ENCODE peak calls at places on chromosomes 1 and 21, in four cellular contexts. One of them, this sample, is unnamed.

GRCh38 chr1:3904843-3905185 is 4.7 kb upstream of the C1orf174 start:
- DNase-seq in GM12878: no peak
- DNase-seq in HL-60: no peak
- DNase-seq in K562: no peak
- DNase-seq in this sample: no peak

GRCh38 chr1:35499652-35500176 is 57.5 kb downstream of the KIAA0319L start:
- DNase-seq in GM12878: no peak
- DNase-seq in HL-60: no peak
- DNase-seq in K562: peak
- DNase-seq in this sample: no peak

GRCh38 chr1:117897551-117897950 is 31.9 kb downstream of the GDAP2 start:
- DNase-seq in HL-60: no peak
- DNase-seq in GM12878: no peak
- DNase-seq in K562: no peak
- DNase-seq in this sample: no peak

GRCh38 chr1:213934642-213935041 is 53.1 kb upstream of the PROX1 start:
- DNase-seq in K562: no peak
- DNase-seq in GM12878: no peak
- DNase-seq in HL-60: no peak
- DNase-seq in this sample: no peak

GRCh38 chr1:243595527-243596206 is 254.4 kb downstream of the AKT3 start:
- DNase-seq in K562: no peak
- DNase-seq in HL-60: no peak
- DNase-seq in GM12878: no peak
- DNase-seq in this sample: no peak

GRCh38 chr1:234768569-234769283 is 158.7 kb upstream of the IRF2BP2 start:
- DNase-seq in GM12878: no peak
- DNase-seq in HL-60: no peak
- DNase-seq in K562: no peak
- DNase-seq in this sample: no peak

GRCh38 chr1:64539808-64540207 is 69.9 kb downstream of the CACHD1 start:
- DNase-seq in HL-60: no peak
- DNase-seq in K562: no peak
- DNase-seq in GM12878: no peak
- DNase-seq in this sample: no peak

GRCh38 chr21:26652891-26653290 is 79.8 kb upstream of the CYYR1 start:
- DNase-seq in K562: no peak
- DNase-seq in GM12878: no peak
- DNase-seq in HL-60: no peak
- DNase-seq in this sample: no peak

GRCh38 chr1:154534263-154534844 is 24.1 kb downstream of the UBE2Q1 start:
- DNase-seq in HL-60: no peak
- DNase-seq in GM12878: no peak
- DNase-seq in K562: peak
- DNase-seq in this sample: no peak

GRCh38 chr1:16249838-16250241 is 12.9 kb upstream of the CPLANE2 start:
- DNase-seq in GM12878: no peak
- DNase-seq in HL-60: no peak
- DNase-seq in K562: no peak
- DNase-seq in this sample: no peak

GRCh38 chr1:215502081-215502480 is 65.0 kb upstream of the KCTD3 start:
- DNase-seq in K562: no peak
- DNase-seq in HL-60: no peak
- DNase-seq in GM12878: no peak
- DNase-seq in this sample: no peak

GRCh38 chr1:229819091-229819490 is 193.0 kb downstream of the URB2 start:
- DNase-seq in HL-60: no peak
- DNase-seq in GM12878: no peak
- DNase-seq in K562: no peak
- DNase-seq in this sample: no peak
- TF ChIP-seq SPI1 in HL-60: no peak
- TF ChIP-seq SPI1 in GM12878: no peak
- TF ChIP-seq SPI1 in K562: no peak
- TF ChIP-seq SPI1 in this sample: no peak

DNA sequence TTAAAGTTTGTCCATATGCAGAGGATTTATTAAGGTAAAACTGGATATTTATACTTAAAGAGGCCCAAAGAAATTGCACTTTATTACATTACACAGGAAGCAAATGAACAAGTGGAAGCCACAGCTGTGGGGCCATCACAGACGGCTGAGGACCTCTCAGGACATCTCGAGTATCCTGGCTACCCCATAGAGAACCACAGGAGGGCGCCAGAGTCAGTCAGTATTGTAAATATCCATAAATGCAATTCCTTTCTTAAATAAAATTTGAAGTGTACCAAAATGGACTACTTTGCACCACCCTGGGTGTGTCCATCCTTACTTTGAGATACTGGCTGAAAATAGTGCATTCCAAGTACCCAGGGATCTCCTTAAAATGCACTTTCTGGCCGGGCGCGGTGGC is 257.2 kb downstream of the MRPL39 start:
- DNase-seq in GM12878: no peak
- DNase-seq in HL-60: no peak
- DNase-seq in K562: peak
- DNase-seq in this sample: no peak
- TF ChIP-seq SPI1 in GM12878: no peak
- TF ChIP-seq SPI1 in HL-60: no peak
- TF ChIP-seq SPI1 in K562: no peak
- TF ChIP-seq SPI1 in this sample: no peak

GRCh38 chr1:67211589-67212563 is 45.6 kb downstream of the IL23R start:
- DNase-seq in GM12878: no peak
- DNase-seq in K562: no peak
- DNase-seq in HL-60: no peak
- DNase-seq in this sample: no peak
- TF ChIP-seq SPI1 in GM12878: no peak
- TF ChIP-seq SPI1 in K562: no peak
- TF ChIP-seq SPI1 in HL-60: no peak
- TF ChIP-seq SPI1 in this sample: no peak

DNA sequence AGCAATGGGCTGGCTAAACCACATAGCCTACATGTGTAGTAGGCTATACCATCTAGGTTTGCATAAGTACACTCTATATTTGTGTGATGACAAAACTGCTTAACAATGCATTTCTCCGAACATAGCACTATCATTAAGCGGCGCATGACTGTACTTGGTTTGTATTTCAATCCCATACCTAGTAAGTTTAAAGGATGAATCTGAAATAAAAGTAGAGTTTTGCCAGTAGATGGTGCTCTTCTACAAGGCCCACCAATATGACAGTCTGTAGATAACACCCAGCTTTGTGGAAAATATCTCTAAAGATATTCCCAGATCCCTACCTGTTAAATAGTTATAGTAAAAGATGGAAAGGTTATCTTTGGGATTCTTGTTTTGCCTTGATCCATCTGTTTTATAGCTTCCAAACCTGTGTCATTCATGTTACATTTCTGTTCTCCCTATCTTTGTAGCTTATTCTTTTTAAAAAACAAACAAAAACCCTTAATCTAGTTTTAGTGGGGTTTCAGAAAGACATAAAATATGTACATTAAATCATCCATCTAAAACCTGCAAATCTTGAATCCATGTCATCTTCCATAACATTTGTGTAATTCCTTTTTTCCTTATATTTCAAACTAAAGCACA is 33.9 kb upstream of the ASPM start:
- DNase-seq in HL-60: no peak
- DNase-seq in GM12878: no peak
- DNase-seq in K562: peak
- DNase-seq in this sample: no peak
- TF ChIP-seq SPI1 in HL-60: no peak
- TF ChIP-seq SPI1 in GM12878: no peak
- TF ChIP-seq SPI1 in K562: no peak
- TF ChIP-seq SPI1 in this sample: no peak

DNA sequence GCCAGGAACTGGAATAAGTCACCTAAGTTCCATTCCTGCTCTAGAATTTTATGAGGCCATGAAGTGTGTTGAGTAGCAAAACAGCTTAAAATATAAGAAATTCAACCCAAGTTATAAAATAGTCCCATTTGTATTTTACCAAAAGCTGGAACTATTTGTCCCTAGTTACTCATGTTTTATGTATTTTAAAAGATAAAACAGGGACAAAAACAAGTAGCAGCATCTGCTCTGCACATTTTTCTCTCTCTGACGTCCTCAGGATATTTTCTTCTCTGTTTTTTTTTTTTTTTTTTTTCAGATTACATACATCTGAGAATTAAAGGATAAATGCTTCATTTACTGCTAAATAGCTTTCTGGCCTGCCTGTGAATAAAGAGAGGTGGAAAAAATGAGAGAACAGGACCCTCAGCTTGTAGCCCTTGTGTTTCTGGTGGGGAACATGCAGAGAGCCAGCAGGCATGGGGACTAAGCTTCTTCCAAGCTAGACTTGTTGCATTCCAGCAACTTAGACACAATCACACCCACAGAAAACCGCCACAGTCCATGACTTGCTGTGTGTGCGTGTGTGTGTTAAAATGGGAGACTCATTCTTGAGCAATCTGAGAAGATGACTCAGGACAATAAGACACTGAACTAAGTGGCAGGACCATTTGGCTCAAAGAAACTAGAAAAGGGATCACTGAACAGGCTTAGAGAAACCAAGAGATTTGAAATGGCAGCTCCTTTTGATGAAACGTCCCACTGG is 77.8 kb downstream of the HLX start:
- DNase-seq in GM12878: no peak
- DNase-seq in HL-60: peak
- DNase-seq in K562: no peak
- DNase-seq in this sample: no peak
- TF ChIP-seq SPI1 in GM12878: no peak
- TF ChIP-seq SPI1 in HL-60: no peak
- TF ChIP-seq SPI1 in K562: no peak
- TF ChIP-seq SPI1 in this sample: no peak

GRCh38 chr1:26328597-26328996 is 10.8 kb downstream of the CD52 start:
- DNase-seq in HL-60: no peak
- DNase-seq in GM12878: no peak
- DNase-seq in K562: no peak
- DNase-seq in this sample: no peak
- TF ChIP-seq SPI1 in HL-60: no peak
- TF ChIP-seq SPI1 in GM12878: no peak
- TF ChIP-seq SPI1 in K562: no peak
- TF ChIP-seq SPI1 in this sample: no peak

GRCh38 chr1:26857473-26857872 is 5.5 kb upstream of the SFN start:
- DNase-seq in GM12878: no peak
- DNase-seq in K562: no peak
- DNase-seq in HL-60: no peak
- DNase-seq in this sample: no peak
- TF ChIP-seq SPI1 in GM12878: no peak
- TF ChIP-seq SPI1 in K562: no peak
- TF ChIP-seq SPI1 in HL-60: no peak
- TF ChIP-seq SPI1 in this sample: no peak

GRCh38 chr1:109790735-109791494 is 27.2 kb upstream of the EPS8L3 start:
- DNase-seq in HL-60: peak
- DNase-seq in GM12878: peak
- DNase-seq in K562: peak
- DNase-seq in this sample: peak
- TF ChIP-seq SPI1 in HL-60: peak
- TF ChIP-seq SPI1 in GM12878: no peak
- TF ChIP-seq SPI1 in K562: no peak
- TF ChIP-seq SPI1 in this sample: no peak

GRCh38 chr1:19262047-19262446 is 10.4 kb downstream of the MRTO4 start:
- DNase-seq in GM12878: no peak
- DNase-seq in HL-60: no peak
- DNase-seq in K562: no peak
- DNase-seq in this sample: no peak

GRCh38 chr1:19257178-19257914 is 5.7 kb downstream of the MRTO4 start:
- DNase-seq in K562: no peak
- DNase-seq in HL-60: no peak
- DNase-seq in GM12878: no peak
- DNase-seq in this sample: no peak

GRCh38 chr1:19258353-19258752 is 6.7 kb downstream of the MRTO4 start:
- DNase-seq in GM12878: no peak
- DNase-seq in HL-60: no peak
- DNase-seq in K562: no peak
- DNase-seq in this sample: no peak

GRCh38 chr1:19262728-19263127 is 11.1 kb downstream of the MRTO4 start:
- DNase-seq in GM12878: no peak
- DNase-seq in HL-60: no peak
- DNase-seq in K562: no peak
- DNase-seq in this sample: no peak

DNA sequence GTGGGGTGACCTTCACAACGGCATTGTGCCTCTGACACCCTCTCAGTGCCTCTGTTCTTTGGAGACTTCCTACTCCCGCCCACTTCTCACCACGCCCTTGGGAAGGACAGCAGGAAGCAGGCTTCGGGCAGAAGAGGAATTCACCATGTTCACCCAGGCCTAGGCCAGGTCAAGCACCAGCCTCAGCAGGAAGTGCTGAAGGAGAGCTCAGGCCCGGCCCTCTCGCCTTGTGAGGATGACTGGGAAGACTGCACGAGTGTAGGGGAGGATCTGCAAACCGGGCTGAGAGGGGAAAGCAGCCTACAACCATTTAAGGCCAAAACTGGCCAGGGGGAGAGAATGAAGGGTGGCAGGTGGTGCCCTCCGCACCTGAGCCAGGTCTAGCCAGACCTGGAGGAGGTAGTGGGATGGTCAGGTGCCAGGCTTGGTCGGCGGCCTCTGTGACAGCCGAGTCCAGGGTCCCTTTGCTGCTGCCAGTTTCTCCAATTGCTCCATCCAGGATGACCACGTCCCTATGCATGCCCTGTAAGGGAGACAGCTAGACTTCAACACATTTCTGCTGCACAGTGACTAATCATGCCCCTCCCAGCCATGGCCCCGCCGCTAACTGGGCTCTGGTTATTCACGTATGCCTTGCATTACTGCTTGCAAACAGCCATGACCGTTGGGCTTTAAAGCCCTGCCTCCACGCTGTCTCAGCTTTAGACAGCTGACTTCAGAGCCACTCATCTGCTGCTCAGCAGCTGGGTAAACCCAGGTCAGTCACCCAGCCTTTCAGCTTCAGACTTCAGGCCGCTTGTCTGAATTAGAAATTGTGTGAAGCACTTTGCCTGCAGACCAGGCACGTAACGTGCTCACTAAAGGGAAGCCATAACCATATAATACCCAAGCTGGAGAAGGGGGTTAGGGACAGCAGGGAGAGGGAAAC is 8.9 kb downstream of the MRTO4 start:
- DNase-seq in K562: no peak
- DNase-seq in GM12878: no peak
- DNase-seq in HL-60: no peak
- DNase-seq in this sample: no peak
- TF ChIP-seq SPI1 in K562: no peak
- TF ChIP-seq SPI1 in GM12878: no peak
- TF ChIP-seq SPI1 in HL-60: no peak
- TF ChIP-seq SPI1 in this sample: no peak